ENCODE peak calls at places on chromosome 22, in seven cellular contexts. T is upper lobe of right lung, I is dorsolateral prefrontal cortex, P is T-helper 1 cell, Z is amniotic stem cell, H is GM23248, S is fibroblast of pulmonary artery. D is an unnamed sample.

GRCh38 chr22:48099671-48100070 is 1337.2 kb downstream of the TBC1D22A start:
- DNase-seq in T (peak; percentile 27), I (no peak), P (no peak), Z (no peak), H (no peak), S (no peak), D (no peak)

GRCh38 chr22:49664371-49664881 is 163.2 kb downstream of the BRD1 start:
- DNase-seq in T (peak; percentile 44), I (peak; percentile 47), P (no peak), Z (no peak), H (no peak), S (no peak), D (no peak)

GRCh38 chr22:42945736-42946135 is 69.2 kb downstream of the PACSIN2 start:
- DNase-seq in T (no peak), I (no peak), P (no peak), Z (no peak), H (no peak), S (no peak), D (no peak)

GRCh38 chr22:36373258-36373579 is 14.5 kb downstream of the MYH9 start:
- DNase-seq in T (peak; percentile 91), I (no peak), P (no peak), Z (no peak), H (no peak), S (no peak), D (no peak)

GRCh38 chr22:31947296-31947695 is 3.0 kb downstream of the YWHAH start:
- DNase-seq in T (no peak), I (no peak), P (peak; percentile 29), Z (no peak), H (no peak), S (peak; percentile 53), D (no peak)

GRCh38 chr22:37193629-37194191 is 5.7 kb upstream of the C1QTNF6 start:
- DNase-seq in T (no peak), I (no peak), P (peak; percentile 21), Z (no peak), H (no peak), S (peak; percentile 67), D (peak; percentile 11)

GRCh38 chr22:36145881-36146280 is 14.7 kb downstream of the APOL3 start:
- DNase-seq in T (no peak), I (no peak), P (no peak), Z (no peak), H (peak; percentile 71), S (no peak), D (no peak)

GRCh38 chr22:50733521-50734342 is 4.3 kb upstream of the ACR start:
- DNase-seq in T (peak; percentile 55), I (peak; percentile 76), P (no peak), Z (no peak), H (peak; percentile 65), S (peak; percentile 14), D (no peak)

GRCh38 chr22:20600137-20600673 is 92.8 kb downstream of the MED15 start:
- DNase-seq in T (no peak), I (no peak), P (no peak), Z (no peak), H (no peak), S (no peak), D (no peak)

GRCh38 chr22:37604875-37605274 is 3.8 kb upstream of the GGA1 start:
- DNase-seq in T (no peak), I (no peak), P (peak; percentile 71), Z (no peak), H (no peak), S (no peak), D (no peak)

GRCh38 chr22:35621446-35621845 is 4.3 kb upstream of the MB start:
- DNase-seq in T (no peak), I (no peak), P (no peak), Z (no peak), H (peak; percentile 24), S (no peak), D (no peak)

GRCh38 chr22:29434288-29434687 is 4.1 kb upstream of the RFPL1 start:
- DNase-seq in T (no peak), I (no peak), P (no peak), Z (no peak), H (no peak), S (no peak), D (no peak)

GRCh38 chr22:40665312-40665711 is 14.0 kb upstream of the MCHR1 start:
- DNase-seq in T (no peak), I (peak; percentile 65), P (no peak), Z (no peak), H (peak; percentile 86), S (peak; percentile 59), D (no peak)

GRCh38 chr22:49418943-49419342 is 408.7 kb downstream of the BRD1 start:
- DNase-seq in T (no peak), I (no peak), P (no peak), Z (no peak), H (no peak), S (no peak), D (no peak)

GRCh38 chr22:35310556-35311550 is 11.2 kb downstream of the TOM1 start:
- DNase-seq in T (peak; percentile 56), I (no peak), P (no peak), Z (no peak), H (no peak), S (no peak), D (no peak)

GRCh38 chr22:33013531-33014162 is 44.5 kb downstream of the SYN3 start:
- DNase-seq in T (no peak), I (no peak), P (no peak), Z (no peak), H (no peak), S (no peak), D (no peak)

GRCh38 chr22:17788528-17789378 is 14.5 kb upstream of the BID start:
- DNase-seq in T (no peak), I (peak; percentile 75), P (no peak), Z (no peak), H (no peak), S (no peak), D (no peak)

GRCh38 chr22:38706885-38707180 is 1.1 kb downstream of the GTPBP1 start:
- DNase-seq in T (no peak), I (no peak), P (no peak), Z (no peak), H (peak; percentile 59), S (no peak), D (no peak)

GRCh38 chr22:41290262-41291221 is 4.6 kb upstream of the RANGAP1 start:
- DNase-seq in T (no peak), I (no peak), P (no peak), Z (no peak), H (peak; percentile 80), S (peak; percentile 75), D (peak; percentile 47)

GRCh38 chr22:19897726-19898515 is 43.2 kb upstream of the GNB1L start:
- DNase-seq in T (no peak), I (no peak), P (no peak), Z (no peak), H (no peak), S (no peak), D (no peak)

GRCh38 chr22:49427341-49427740 is 400.3 kb downstream of the BRD1 start:
- DNase-seq in T (no peak), I (no peak), P (no peak), Z (no peak), H (no peak), S (no peak), D (no peak)

GRCh38 chr22:40654522-40655167 is 18.1 kb upstream of the MRTFA start:
- DNase-seq in T (no peak), I (peak; percentile 61), P (no peak), Z (no peak), H (peak; percentile 87), S (peak; percentile 68), D (peak; percentile 82)